ENCODE peak calls at places on chromosomes 11 and 22, in eight cellular contexts. One of them, this sample, is unnamed.
A peak's percentile ranks its signal among the peaks of the same experiment; 100 is the strongest.

GRCh38 chr11:121337740-121338272 is 45.2 kb downstream of the SC5D start:
- DNase-seq in stomach: no peak
- DNase-seq in Panc1: no peak
- DNase-seq in GM23338: no peak
- DNase-seq in HCT116: no peak
- DNase-seq in K562: no peak
- DNase-seq in vagina: no peak
- DNase-seq in prostate gland: no peak
- DNase-seq in this sample: no peak

GRCh38 chr11:14927146-14927545 is 35.1 kb upstream of the CYP2R1 start:
- DNase-seq in stomach: no peak
- DNase-seq in Panc1: no peak
- DNase-seq in GM23338: no peak
- DNase-seq in HCT116: no peak
- DNase-seq in K562: no peak
- DNase-seq in vagina: no peak
- DNase-seq in prostate gland: no peak
- DNase-seq in this sample: no peak

GRCh38 chr22:16915711-16916110 is 90.5 kb upstream of the XKR3 start:
- DNase-seq in stomach: no peak
- DNase-seq in Panc1: no peak
- DNase-seq in GM23338: no peak
- DNase-seq in HCT116: no peak
- DNase-seq in K562: no peak
- DNase-seq in vagina: no peak
- DNase-seq in prostate gland: no peak
- DNase-seq in this sample: no peak

GRCh38 chr11:18383388-18384156 is 10.8 kb upstream of the LDHA start:
- DNase-seq in stomach: peak; percentile 76
- DNase-seq in Panc1: no peak
- DNase-seq in GM23338: peak; percentile 32
- DNase-seq in HCT116: peak; percentile 84
- DNase-seq in K562: peak; percentile 27
- DNase-seq in vagina: peak; percentile 97
- DNase-seq in prostate gland: peak; percentile 49
- DNase-seq in this sample: peak; percentile 93

GRCh38 chr11:44998051-44998450 is 47.4 kb upstream of the TP53I11 start:
- DNase-seq in stomach: no peak
- DNase-seq in Panc1: no peak
- DNase-seq in GM23338: no peak
- DNase-seq in HCT116: no peak
- DNase-seq in K562: no peak
- DNase-seq in vagina: no peak
- DNase-seq in prostate gland: no peak
- DNase-seq in this sample: no peak

GRCh38 chr11:96127596-96127959 is 203.7 kb upstream of the MTMR2 start:
- DNase-seq in stomach: no peak
- DNase-seq in Panc1: no peak
- DNase-seq in GM23338: no peak
- DNase-seq in HCT116: no peak
- DNase-seq in K562: no peak
- DNase-seq in vagina: no peak
- DNase-seq in prostate gland: no peak
- DNase-seq in this sample: no peak

GRCh38 chr22:31144223-31144622 is 3.9 kb upstream of the PLA2G3 start:
- DNase-seq in stomach: no peak
- DNase-seq in Panc1: no peak
- DNase-seq in GM23338: no peak
- DNase-seq in HCT116: no peak
- DNase-seq in K562: no peak
- DNase-seq in vagina: no peak
- DNase-seq in prostate gland: no peak
- DNase-seq in this sample: no peak

GRCh38 chr11:72244317-72245231 is 598 bp upstream of the PHOX2A start:
- DNase-seq in stomach: no peak
- DNase-seq in Panc1: no peak
- DNase-seq in GM23338: peak; percentile 85
- DNase-seq in HCT116: no peak
- DNase-seq in K562: no peak
- DNase-seq in vagina: no peak
- DNase-seq in prostate gland: no peak
- DNase-seq in this sample: no peak

GRCh38 chr22:43639228-43639948 is 172.7 kb downstream of the EFCAB6 start:
- DNase-seq in stomach: no peak
- DNase-seq in Panc1: no peak
- DNase-seq in GM23338: no peak
- DNase-seq in HCT116: no peak
- DNase-seq in K562: no peak
- DNase-seq in vagina: no peak
- DNase-seq in prostate gland: no peak
- DNase-seq in this sample: no peak

GRCh38 chr11:1158681-1159525 is 1.1 kb downstream of the MUC5AC start:
- DNase-seq in stomach: peak; percentile 42
- DNase-seq in Panc1: no peak
- DNase-seq in GM23338: no peak
- DNase-seq in HCT116: no peak
- DNase-seq in K562: no peak
- DNase-seq in vagina: no peak
- DNase-seq in prostate gland: no peak
- DNase-seq in this sample: no peak

GRCh38 chr22:23012081-23012622 is 58.2 kb upstream of the GNAZ start:
- DNase-seq in stomach: no peak
- DNase-seq in Panc1: no peak
- DNase-seq in GM23338: no peak
- DNase-seq in HCT116: no peak
- DNase-seq in K562: peak; percentile 46
- DNase-seq in vagina: no peak
- DNase-seq in prostate gland: no peak
- DNase-seq in this sample: no peak

GRCh38 chr11:75792997-75793800 is 21.8 kb upstream of the UVRAG start:
- DNase-seq in stomach: no peak
- DNase-seq in Panc1: no peak
- DNase-seq in GM23338: no peak
- DNase-seq in HCT116: no peak
- DNase-seq in K562: no peak
- DNase-seq in vagina: no peak
- DNase-seq in prostate gland: no peak
- DNase-seq in this sample: no peak

GRCh38 chr11:2525166-2525861 is 80.5 kb downstream of the KCNQ1 start:
- DNase-seq in stomach: peak; percentile 61
- DNase-seq in Panc1: no peak
- DNase-seq in GM23338: no peak
- DNase-seq in HCT116: no peak
- DNase-seq in K562: no peak
- DNase-seq in vagina: no peak
- DNase-seq in prostate gland: no peak
- DNase-seq in this sample: peak; percentile 53

GRCh38 chr11:58390551-58391063 is 16.1 kb downstream of the OR5B3 start:
- DNase-seq in stomach: no peak
- DNase-seq in Panc1: no peak
- DNase-seq in GM23338: no peak
- DNase-seq in HCT116: no peak
- DNase-seq in K562: no peak
- DNase-seq in vagina: no peak
- DNase-seq in prostate gland: no peak
- DNase-seq in this sample: no peak

GRCh38 chr11:44229664-44230063 is 80.3 kb downstream of the ALX4 start:
- DNase-seq in stomach: no peak
- DNase-seq in Panc1: no peak
- DNase-seq in GM23338: no peak
- DNase-seq in HCT116: no peak
- DNase-seq in K562: no peak
- DNase-seq in vagina: no peak
- DNase-seq in prostate gland: no peak
- DNase-seq in this sample: no peak

GRCh38 chr11:2795491-2795991 is 90.0 kb downstream of the CDKN1C start:
- DNase-seq in stomach: no peak
- DNase-seq in Panc1: no peak
- DNase-seq in GM23338: no peak
- DNase-seq in HCT116: no peak
- DNase-seq in K562: no peak
- DNase-seq in vagina: no peak
- DNase-seq in prostate gland: no peak
- DNase-seq in this sample: peak; percentile 56

GRCh38 chr11:87392665-87393064 is 354.9 kb downstream of the TMEM135 start:
- DNase-seq in stomach: no peak
- DNase-seq in Panc1: no peak
- DNase-seq in GM23338: no peak
- DNase-seq in HCT116: no peak
- DNase-seq in K562: no peak
- DNase-seq in vagina: no peak
- DNase-seq in prostate gland: no peak
- DNase-seq in this sample: no peak

GRCh38 chr11:36361472-36361871 is 65.4 kb downstream of the PRR5L start:
- DNase-seq in stomach: no peak
- DNase-seq in Panc1: no peak
- DNase-seq in GM23338: no peak
- DNase-seq in HCT116: no peak
- DNase-seq in K562: no peak
- DNase-seq in vagina: no peak
- DNase-seq in prostate gland: no peak
- DNase-seq in this sample: no peak

GRCh38 chr22:27775087-27775697 is 26.4 kb downstream of the MN1 start:
- DNase-seq in stomach: no peak
- DNase-seq in Panc1: no peak
- DNase-seq in GM23338: no peak
- DNase-seq in HCT116: no peak
- DNase-seq in K562: no peak
- DNase-seq in vagina: no peak
- DNase-seq in prostate gland: no peak
- DNase-seq in this sample: no peak

GRCh38 chr11:44068180-44068579 is 2.1 kb downstream of the ACCS start:
- DNase-seq in stomach: no peak
- DNase-seq in Panc1: no peak
- DNase-seq in GM23338: no peak
- DNase-seq in HCT116: no peak
- DNase-seq in K562: no peak
- DNase-seq in vagina: no peak
- DNase-seq in prostate gland: no peak
- DNase-seq in this sample: no peak

GRCh38 chr11:74427377-74427776 is 29.1 kb upstream of the PGM2L1 start:
- DNase-seq in stomach: no peak
- DNase-seq in Panc1: no peak
- DNase-seq in GM23338: no peak
- DNase-seq in HCT116: no peak
- DNase-seq in K562: no peak
- DNase-seq in vagina: no peak
- DNase-seq in prostate gland: no peak
- DNase-seq in this sample: no peak

GRCh38 chr11:133064961-133065360 is 467.3 kb downstream of the OPCML start:
- DNase-seq in stomach: no peak
- DNase-seq in Panc1: no peak
- DNase-seq in GM23338: no peak
- DNase-seq in HCT116: no peak
- DNase-seq in K562: no peak
- DNase-seq in vagina: no peak
- DNase-seq in prostate gland: no peak
- DNase-seq in this sample: no peak
- H3K4me3 ChIP-seq in stomach: peak overlapping the region; percentile 45
- H3K4me3 ChIP-seq in Panc1: peak overlapping the region; percentile 55
- H3K4me3 ChIP-seq in GM23338: peak overlapping the region; percentile 77
- H3K4me3 ChIP-seq in HCT116: no peak overlapping the region
- H3K4me3 ChIP-seq in K562: no peak overlapping the region
- H3K4me3 ChIP-seq in vagina: peak overlapping the region; percentile 46
- H3K4me3 ChIP-seq in prostate gland: peak overlapping the region; percentile 31
- H3K4me3 ChIP-seq in this sample: peak overlapping the region; percentile 45

GRCh38 chr22:39288135-39288898 is 31.1 kb downstream of the RPL3 start:
- DNase-seq in stomach: no peak
- DNase-seq in Panc1: no peak
- DNase-seq in GM23338: no peak
- DNase-seq in HCT116: no peak
- DNase-seq in K562: no peak
- DNase-seq in vagina: no peak
- DNase-seq in prostate gland: no peak
- DNase-seq in this sample: no peak
- TF ChIP-seq POLR2AphosphoS5 in stomach: no peak
- TF ChIP-seq POLR2AphosphoS5 in Panc1: no peak
- TF ChIP-seq POLR2AphosphoS5 in GM23338: no peak
- TF ChIP-seq POLR2AphosphoS5 in HCT116: no peak
- TF ChIP-seq POLR2AphosphoS5 in K562: no peak
- TF ChIP-seq POLR2AphosphoS5 in vagina: no peak
- TF ChIP-seq POLR2AphosphoS5 in prostate gland: no peak
- TF ChIP-seq POLR2AphosphoS5 in this sample: no peak

DNA sequence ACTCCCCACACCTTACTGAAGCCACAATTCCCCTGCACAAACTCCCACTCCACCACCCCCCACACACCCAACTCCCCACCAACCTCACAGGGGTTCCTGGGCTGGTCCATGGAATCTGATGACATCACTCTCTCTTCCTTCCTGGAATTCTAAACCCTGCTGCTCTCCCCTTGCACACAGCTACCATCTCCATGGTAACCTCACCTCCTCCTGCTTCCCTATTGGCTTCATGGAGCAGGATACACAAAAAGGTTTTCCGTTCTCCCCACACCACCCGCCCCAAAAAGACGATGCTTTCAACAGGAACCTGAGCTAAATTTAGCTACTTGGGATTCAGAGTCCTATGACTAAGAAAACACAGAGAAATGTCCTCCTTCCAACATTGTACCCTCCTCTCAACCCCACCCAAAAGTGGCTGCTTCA is 67.1 kb downstream of the RBFOX2 start:
- DNase-seq in stomach: no peak
- DNase-seq in Panc1: no peak
- DNase-seq in GM23338: peak; percentile 96
- DNase-seq in HCT116: no peak
- DNase-seq in K562: no peak
- DNase-seq in vagina: no peak
- DNase-seq in prostate gland: no peak
- DNase-seq in this sample: peak; percentile 80
- H3K4me3 ChIP-seq in stomach: no peak overlapping the region
- H3K4me3 ChIP-seq in Panc1: no peak overlapping the region
- H3K4me3 ChIP-seq in GM23338: peak overlapping the region; percentile 45
- H3K4me3 ChIP-seq in HCT116: no peak overlapping the region
- H3K4me3 ChIP-seq in K562: no peak overlapping the region
- H3K4me3 ChIP-seq in vagina: peak overlapping the region; percentile 6
- H3K4me3 ChIP-seq in prostate gland: no peak overlapping the region
- H3K4me3 ChIP-seq in this sample: peak overlapping the region; percentile 30

GRCh38 chr11:12287374-12288211 is 89.8 kb upstream of the PARVA start:
- DNase-seq in stomach: peak; percentile 26
- DNase-seq in Panc1: peak; percentile 83
- DNase-seq in GM23338: peak; percentile 80
- DNase-seq in HCT116: peak; percentile 78
- DNase-seq in K562: peak; percentile 49
- DNase-seq in vagina: peak; percentile 90
- DNase-seq in prostate gland: peak; percentile 8
- DNase-seq in this sample: peak; percentile 93

GRCh38 chr11:12288934-12289666 is 88.3 kb upstream of the PARVA start:
- DNase-seq in stomach: no peak
- DNase-seq in Panc1: no peak
- DNase-seq in GM23338: no peak
- DNase-seq in HCT116: no peak
- DNase-seq in K562: no peak
- DNase-seq in vagina: peak; percentile 94
- DNase-seq in prostate gland: peak; percentile 4
- DNase-seq in this sample: no peak

GRCh38 chr11:12287009-12287373 is 90.4 kb upstream of the PARVA start:
- DNase-seq in stomach: peak; percentile 24
- DNase-seq in Panc1: peak; percentile 47
- DNase-seq in GM23338: no peak
- DNase-seq in HCT116: peak; percentile 47
- DNase-seq in K562: no peak
- DNase-seq in vagina: no peak
- DNase-seq in prostate gland: peak; percentile 3
- DNase-seq in this sample: peak; percentile 87

GRCh38 chr11:12289667-12290476 is 87.5 kb upstream of the PARVA start:
- DNase-seq in stomach: peak; percentile 11
- DNase-seq in Panc1: no peak
- DNase-seq in GM23338: no peak
- DNase-seq in HCT116: no peak
- DNase-seq in K562: no peak
- DNase-seq in vagina: no peak
- DNase-seq in prostate gland: peak; percentile 3
- DNase-seq in this sample: no peak

GRCh38 chr11:12288212-12288933 is 89.0 kb upstream of the PARVA start:
- DNase-seq in stomach: peak; percentile 75
- DNase-seq in Panc1: peak; percentile 55
- DNase-seq in GM23338: peak; percentile 96
- DNase-seq in HCT116: peak; percentile 71
- DNase-seq in K562: peak; percentile 78
- DNase-seq in vagina: peak; percentile 74
- DNase-seq in prostate gland: peak; percentile 62
- DNase-seq in this sample: peak; percentile 94
- TF ChIP-seq POLR2AphosphoS5 in stomach: no peak
- TF ChIP-seq POLR2AphosphoS5 in Panc1: no peak
- TF ChIP-seq POLR2AphosphoS5 in GM23338: no peak
- TF ChIP-seq POLR2AphosphoS5 in HCT116: no peak
- TF ChIP-seq POLR2AphosphoS5 in K562: no peak
- TF ChIP-seq POLR2AphosphoS5 in vagina: no peak
- TF ChIP-seq POLR2AphosphoS5 in prostate gland: peak; percentile 27
- TF ChIP-seq POLR2AphosphoS5 in this sample: no peak

This sample was measured in sigmoid colon.